ENCODE peak calls at places on chromosome 20, in nine cellular contexts. R, E, I, X, V, Y, Q, K and D are unnamed samples.

GRCh38 chr20:8854566-8854965 is 214.3 kb upstream of the PLCB4 start:
- DNase-seq in R (no peak), E (peak), I (no peak), X (no peak), V (peak), Y (no peak), Q (no peak), K (peak), D (peak)

GRCh38 chr20:42483694-42484303 is 705.9 kb downstream of the PTPRT start:
- DNase-seq in R (no peak), E (no peak), I (no peak), X (no peak), V (no peak), Y (no peak), Q (no peak), K (peak), D (no peak)

GRCh38 chr20:20393770-20394169 is 25.9 kb downstream of the INSM1 start:
- DNase-seq in R (no peak), E (peak), I (no peak), X (no peak), V (no peak), Y (no peak), Q (no peak), K (no peak), D (no peak)

GRCh38 chr20:23497458-23498026 is 6.6 kb downstream of the CST8 start:
- DNase-seq in R (no peak), E (no peak), I (no peak), X (no peak), V (no peak), Y (no peak), Q (no peak), K (no peak), D (no peak)

GRCh38 chr20:19212524-19213502 is at the start of gene SLC24A3:
- DNase-seq in R (no peak), E (peak), I (no peak), X (peak), V (peak), Y (no peak), Q (peak), K (peak), D (no peak)

GRCh38 chr20:14245368-14245970 is 91.9 kb downstream of the FLRT3 start:
- DNase-seq in R (no peak), E (peak), I (no peak), X (no peak), V (no peak), Y (no peak), Q (no peak), K (no peak), D (peak)

GRCh38 chr20:9966966-9967365 is 67.8 kb upstream of the ANKEF1 start:
- DNase-seq in R (no peak), E (peak), I (no peak), X (no peak), V (no peak), Y (no peak), Q (no peak), K (peak), D (peak)

GRCh38 chr20:34817801-34818200 is 7.7 kb downstream of the NCOA6 start:
- DNase-seq in R (no peak), E (no peak), I (no peak), X (no peak), V (no peak), Y (no peak), Q (no peak), K (no peak), D (no peak)

GRCh38 chr20:46899619-46900018 is 5.0 kb downstream of the EYA2 start:
- DNase-seq in R (no peak), E (no peak), I (no peak), X (peak), V (no peak), Y (no peak), Q (no peak), K (no peak), D (no peak)

GRCh38 chr20:36808317-36809257 is 35.0 kb upstream of the DSN1 start:
- DNase-seq in R (peak), E (peak), I (no peak), X (peak), V (peak), Y (peak), Q (no peak), K (peak), D (peak)

GRCh38 chr20:42714298-42715141 is 475.2 kb downstream of the PTPRT start:
- DNase-seq in R (no peak), E (no peak), I (no peak), X (no peak), V (no peak), Y (no peak), Q (no peak), K (no peak), D (no peak)

GRCh38 chr20:6232436-6232835 is 109.6 kb upstream of the FERMT1 start:
- DNase-seq in R (no peak), E (no peak), I (no peak), X (no peak), V (no peak), Y (no peak), Q (no peak), K (no peak), D (no peak)

GRCh38 chr20:37220796-37221195 is 40.8 kb downstream of the GHRH start:
- DNase-seq in R (no peak), E (peak), I (no peak), X (no peak), V (no peak), Y (no peak), Q (no peak), K (no peak), D (peak)

GRCh38 chr20:18093388-18093787 is 35.7 kb upstream of the OVOL2 start:
- DNase-seq in R (no peak), E (no peak), I (no peak), X (no peak), V (no peak), Y (no peak), Q (no peak), K (no peak), D (no peak)

GRCh38 chr20:17655865-17656489 is 26.1 kb downstream of the RRBP1 start:
- DNase-seq in R (no peak), E (no peak), I (no peak), X (peak), V (peak), Y (no peak), Q (no peak), K (no peak), D (peak)

GRCh38 chr20:29301624-29302259 is 1955.7 kb upstream of the DEFB115 start:
- DNase-seq in R (no peak), E (no peak), I (no peak), X (no peak), V (no peak), Y (no peak), Q (no peak), K (no peak), D (no peak)

GRCh38 chr20:10671221-10671849 is 2.5 kb downstream of the JAG1 start:
- DNase-seq in R (peak), E (peak), I (peak), X (no peak), V (peak), Y (no peak), Q (no peak), K (peak), D (peak)

GRCh38 chr20:57794600-57795346 is 85.0 kb upstream of the PMEPA1 start:
- DNase-seq in R (no peak), E (no peak), I (no peak), X (no peak), V (no peak), Y (no peak), Q (no peak), K (no peak), D (no peak)

GRCh38 chr20:24148372-24148771 is 159.8 kb upstream of the GGTLC1 start:
- DNase-seq in R (no peak), E (no peak), I (peak), X (peak), V (no peak), Y (peak), Q (no peak), K (no peak), D (no peak)

GRCh38 chr20:49916146-49917002 is 1.0 kb upstream of the SPATA2 start:
- DNase-seq in R (no peak), E (no peak), I (no peak), X (peak), V (no peak), Y (no peak), Q (peak), K (no peak), D (no peak)